ENCODE peak calls at places on chromosome 18, in nine cellular contexts. One of them, this sample, is unnamed.

GRCh38 chr18:63319383-63320040 is at the start of gene BCL2:
- DNase-seq in AG10803: peak
- DNase-seq in breast epithelium: no peak
- DNase-seq in RWPE2: no peak
- DNase-seq in K562: peak
- DNase-seq in ovary: no peak
- DNase-seq in prostate gland: peak
- DNase-seq in CD8-positive, alpha-beta T cell: no peak
- DNase-seq in fibroblast of lung: peak
- DNase-seq in this sample: peak

GRCh38 chr18:24940416-24940815 is 411.6 kb downstream of the ZNF521 start:
- DNase-seq in breast epithelium: no peak
- DNase-seq in K562: no peak
- DNase-seq in AG10803: no peak
- DNase-seq in ovary: no peak
- DNase-seq in fibroblast of lung: no peak
- DNase-seq in CD8-positive, alpha-beta T cell: no peak
- DNase-seq in RWPE2: no peak
- DNase-seq in prostate gland: no peak
- DNase-seq in this sample: no peak

GRCh38 chr18:58392336-58393000 is 236.4 kb downstream of the ALPK2 start:
- DNase-seq in RWPE2: no peak
- DNase-seq in K562: no peak
- DNase-seq in CD8-positive, alpha-beta T cell: no peak
- DNase-seq in ovary: no peak
- DNase-seq in prostate gland: no peak
- DNase-seq in AG10803: peak
- DNase-seq in fibroblast of lung: peak
- DNase-seq in breast epithelium: no peak
- DNase-seq in this sample: peak

GRCh38 chr18:46042571-46043123 is 29.4 kb downstream of the PSTPIP2 start:
- DNase-seq in AG10803: peak
- DNase-seq in CD8-positive, alpha-beta T cell: no peak
- DNase-seq in prostate gland: no peak
- DNase-seq in breast epithelium: no peak
- DNase-seq in K562: no peak
- DNase-seq in RWPE2: no peak
- DNase-seq in fibroblast of lung: peak
- DNase-seq in ovary: no peak
- DNase-seq in this sample: peak

GRCh38 chr18:23587220-23587642 is 925 bp upstream of the NPC1 start:
- DNase-seq in prostate gland: no peak
- DNase-seq in AG10803: no peak
- DNase-seq in RWPE2: no peak
- DNase-seq in K562: no peak
- DNase-seq in breast epithelium: no peak
- DNase-seq in fibroblast of lung: no peak
- DNase-seq in CD8-positive, alpha-beta T cell: no peak
- DNase-seq in ovary: no peak
- DNase-seq in this sample: no peak

GRCh38 chr18:35479911-35480586 is 17.7 kb downstream of the INO80C start:
- DNase-seq in CD8-positive, alpha-beta T cell: no peak
- DNase-seq in fibroblast of lung: no peak
- DNase-seq in K562: no peak
- DNase-seq in RWPE2: no peak
- DNase-seq in prostate gland: no peak
- DNase-seq in AG10803: no peak
- DNase-seq in breast epithelium: no peak
- DNase-seq in ovary: no peak
- DNase-seq in this sample: no peak

GRCh38 chr18:55326134-55326533 is 261.9 kb downstream of the TCF4 start:
- DNase-seq in breast epithelium: no peak
- DNase-seq in CD8-positive, alpha-beta T cell: no peak
- DNase-seq in RWPE2: no peak
- DNase-seq in prostate gland: no peak
- DNase-seq in AG10803: no peak
- DNase-seq in K562: no peak
- DNase-seq in fibroblast of lung: no peak
- DNase-seq in ovary: no peak
- DNase-seq in this sample: no peak

GRCh38 chr18:21669736-21670135 is 34.8 kb downstream of the ABHD3 start:
- DNase-seq in prostate gland: no peak
- DNase-seq in fibroblast of lung: no peak
- DNase-seq in RWPE2: no peak
- DNase-seq in K562: no peak
- DNase-seq in ovary: no peak
- DNase-seq in breast epithelium: no peak
- DNase-seq in AG10803: no peak
- DNase-seq in CD8-positive, alpha-beta T cell: no peak
- DNase-seq in this sample: no peak

GRCh38 chr18:57516068-57516467 is 70.4 kb downstream of the FECH start:
- DNase-seq in fibroblast of lung: no peak
- DNase-seq in K562: no peak
- DNase-seq in breast epithelium: no peak
- DNase-seq in RWPE2: no peak
- DNase-seq in ovary: no peak
- DNase-seq in prostate gland: no peak
- DNase-seq in CD8-positive, alpha-beta T cell: no peak
- DNase-seq in AG10803: no peak
- DNase-seq in this sample: no peak

GRCh38 chr18:50298443-50299284 is 11.2 kb upstream of the CXXC1 start:
- DNase-seq in ovary: no peak
- DNase-seq in RWPE2: no peak
- DNase-seq in K562: no peak
- DNase-seq in fibroblast of lung: no peak
- DNase-seq in AG10803: no peak
- DNase-seq in prostate gland: no peak
- DNase-seq in breast epithelium: no peak
- DNase-seq in CD8-positive, alpha-beta T cell: no peak
- DNase-seq in this sample: no peak

GRCh38 chr18:51275712-51276473 is 78.4 kb upstream of the MEX3C start:
- DNase-seq in ovary: peak
- DNase-seq in K562: peak
- DNase-seq in prostate gland: no peak
- DNase-seq in CD8-positive, alpha-beta T cell: no peak
- DNase-seq in fibroblast of lung: peak
- DNase-seq in AG10803: peak
- DNase-seq in breast epithelium: no peak
- DNase-seq in RWPE2: no peak
- DNase-seq in this sample: peak

GRCh38 chr18:49878567-49878966 is 65.2 kb upstream of the ACAA2 start:
- DNase-seq in prostate gland: no peak
- DNase-seq in breast epithelium: no peak
- DNase-seq in fibroblast of lung: peak
- DNase-seq in CD8-positive, alpha-beta T cell: no peak
- DNase-seq in K562: no peak
- DNase-seq in AG10803: no peak
- DNase-seq in RWPE2: no peak
- DNase-seq in ovary: no peak
- DNase-seq in this sample: peak

GRCh38 chr18:23588836-23589560 is 2.7 kb upstream of the NPC1 start:
- DNase-seq in K562: no peak
- DNase-seq in CD8-positive, alpha-beta T cell: no peak
- DNase-seq in ovary: no peak
- DNase-seq in prostate gland: peak
- DNase-seq in fibroblast of lung: peak
- DNase-seq in breast epithelium: no peak
- DNase-seq in AG10803: peak
- DNase-seq in RWPE2: no peak
- DNase-seq in this sample: peak

GRCh38 chr18:76679259-76679658 is 143.1 kb upstream of the ZNF236 start:
- DNase-seq in breast epithelium: no peak
- DNase-seq in AG10803: no peak
- DNase-seq in ovary: no peak
- DNase-seq in CD8-positive, alpha-beta T cell: no peak
- DNase-seq in K562: no peak
- DNase-seq in RWPE2: no peak
- DNase-seq in prostate gland: no peak
- DNase-seq in fibroblast of lung: no peak
- DNase-seq in this sample: no peak

GRCh38 chr18:70840649-70841048 is 551.8 kb downstream of the SOCS6 start:
- DNase-seq in CD8-positive, alpha-beta T cell: no peak
- DNase-seq in fibroblast of lung: no peak
- DNase-seq in K562: no peak
- DNase-seq in prostate gland: no peak
- DNase-seq in breast epithelium: no peak
- DNase-seq in RWPE2: no peak
- DNase-seq in ovary: no peak
- DNase-seq in AG10803: no peak
- DNase-seq in this sample: no peak

DNA sequence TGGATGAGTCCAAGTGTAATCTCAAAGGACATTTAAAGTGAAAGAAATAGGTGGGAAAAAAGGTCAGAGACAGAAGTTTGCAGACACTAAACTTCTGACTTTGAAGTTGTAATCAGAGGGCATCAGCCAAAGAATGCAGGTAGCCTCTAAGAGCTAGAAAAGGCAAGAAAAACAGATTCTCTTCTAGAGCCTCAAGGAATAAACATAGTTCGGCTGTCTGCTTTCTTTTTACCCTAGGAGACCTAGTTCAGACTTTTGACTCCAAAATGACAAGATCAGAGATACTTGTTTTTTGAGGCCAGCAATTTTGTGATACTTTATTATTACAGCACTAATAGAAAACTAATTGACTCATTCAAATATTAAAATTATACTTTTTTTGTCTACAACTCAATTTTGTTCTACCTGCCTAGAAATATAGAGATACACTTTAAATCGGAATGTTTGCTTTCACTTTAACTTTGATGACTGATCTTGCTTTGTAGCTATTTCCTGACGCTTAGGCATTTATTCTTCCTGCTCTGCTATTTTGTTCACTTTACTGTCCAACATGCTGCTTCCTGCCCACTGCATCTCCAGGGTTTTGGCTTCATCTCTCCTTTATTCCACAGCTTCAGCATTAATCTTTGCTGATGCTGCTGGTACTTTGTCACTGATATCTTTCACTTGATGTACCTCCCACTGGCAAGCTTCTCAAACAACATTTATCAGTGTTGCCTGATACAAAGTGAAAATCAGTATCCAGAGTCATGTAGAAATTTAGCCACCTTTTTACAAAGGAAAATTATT is 272.5 kb downstream of the DSEL start:
- DNase-seq in AG10803: peak
- DNase-seq in ovary: no peak
- DNase-seq in CD8-positive, alpha-beta T cell: no peak
- DNase-seq in RWPE2: no peak
- DNase-seq in fibroblast of lung: peak
- DNase-seq in prostate gland: no peak
- DNase-seq in breast epithelium: no peak
- DNase-seq in K562: no peak
- DNase-seq in this sample: peak
- H3K4me3 ChIP-seq in AG10803: peak
- H3K4me3 ChIP-seq in ovary: no peak
- H3K4me3 ChIP-seq in CD8-positive, alpha-beta T cell: peak
- H3K4me3 ChIP-seq in RWPE2: peak
- H3K4me3 ChIP-seq in fibroblast of lung: peak
- H3K4me3 ChIP-seq in prostate gland: no peak
- H3K4me3 ChIP-seq in breast epithelium: peak
- H3K4me3 ChIP-seq in K562: no peak
- H3K4me3 ChIP-seq in this sample: no peak

GRCh38 chr18:78853341-78853740 is 126.3 kb upstream of the SALL3 start:
- DNase-seq in CD8-positive, alpha-beta T cell: no peak
- DNase-seq in breast epithelium: no peak
- DNase-seq in AG10803: no peak
- DNase-seq in fibroblast of lung: no peak
- DNase-seq in K562: no peak
- DNase-seq in prostate gland: no peak
- DNase-seq in RWPE2: no peak
- DNase-seq in ovary: no peak
- DNase-seq in this sample: no peak

GRCh38 chr18:78855188-78855587 is 124.4 kb upstream of the SALL3 start:
- DNase-seq in prostate gland: no peak
- DNase-seq in fibroblast of lung: no peak
- DNase-seq in breast epithelium: no peak
- DNase-seq in AG10803: no peak
- DNase-seq in RWPE2: no peak
- DNase-seq in CD8-positive, alpha-beta T cell: no peak
- DNase-seq in ovary: no peak
- DNase-seq in K562: no peak
- DNase-seq in this sample: no peak

GRCh38 chr18:78857252-78858150 is 122.1 kb upstream of the SALL3 start:
- DNase-seq in RWPE2: no peak
- DNase-seq in K562: no peak
- DNase-seq in ovary: no peak
- DNase-seq in prostate gland: no peak
- DNase-seq in CD8-positive, alpha-beta T cell: no peak
- DNase-seq in breast epithelium: no peak
- DNase-seq in AG10803: no peak
- DNase-seq in fibroblast of lung: no peak
- DNase-seq in this sample: no peak

GRCh38 chr18:78859686-78860085 is 119.9 kb upstream of the SALL3 start:
- DNase-seq in prostate gland: no peak
- DNase-seq in RWPE2: no peak
- DNase-seq in fibroblast of lung: no peak
- DNase-seq in CD8-positive, alpha-beta T cell: no peak
- DNase-seq in breast epithelium: no peak
- DNase-seq in K562: no peak
- DNase-seq in AG10803: no peak
- DNase-seq in ovary: no peak
- DNase-seq in this sample: no peak

GRCh38 chr18:78856569-78857200 is 122.9 kb upstream of the SALL3 start:
- DNase-seq in CD8-positive, alpha-beta T cell: no peak
- DNase-seq in prostate gland: no peak
- DNase-seq in K562: no peak
- DNase-seq in breast epithelium: no peak
- DNase-seq in ovary: no peak
- DNase-seq in RWPE2: no peak
- DNase-seq in AG10803: no peak
- DNase-seq in fibroblast of lung: no peak
- DNase-seq in this sample: no peak
- TF ChIP-seq CTCF in CD8-positive, alpha-beta T cell: no peak
- TF ChIP-seq CTCF in prostate gland: no peak
- TF ChIP-seq CTCF in K562: no peak
- TF ChIP-seq CTCF in breast epithelium: no peak
- TF ChIP-seq CTCF in ovary: no peak
- TF ChIP-seq CTCF in RWPE2: no peak
- TF ChIP-seq CTCF in AG10803: no peak
- TF ChIP-seq CTCF in fibroblast of lung: no peak
- TF ChIP-seq CTCF in this sample: no peak

DNA sequence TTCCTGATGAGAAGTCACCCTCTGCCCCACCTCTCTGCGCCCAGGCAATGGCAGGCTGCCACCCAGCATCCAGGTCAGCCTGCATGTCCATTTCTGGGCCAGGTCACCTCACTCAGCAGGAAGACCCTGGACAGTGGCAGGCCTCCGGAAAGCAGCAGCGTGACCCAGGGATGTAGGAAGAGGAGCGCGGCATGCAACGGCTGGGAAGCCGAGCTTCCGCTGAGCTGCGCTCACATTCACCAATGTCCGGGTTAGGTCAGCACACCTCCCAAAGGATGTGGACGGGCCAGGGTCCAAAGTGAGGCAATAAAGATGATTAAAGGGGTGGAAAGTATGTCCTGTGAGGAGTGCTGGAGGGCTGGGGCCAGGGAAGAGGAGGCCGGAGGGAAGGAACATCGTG is 174.5 kb downstream of the CTIF start:
- DNase-seq in fibroblast of lung: no peak
- DNase-seq in K562: no peak
- DNase-seq in ovary: no peak
- DNase-seq in breast epithelium: no peak
- DNase-seq in CD8-positive, alpha-beta T cell: no peak
- DNase-seq in AG10803: no peak
- DNase-seq in prostate gland: no peak
- DNase-seq in RWPE2: no peak
- DNase-seq in this sample: peak
- H3K4me3 ChIP-seq in fibroblast of lung: no peak
- H3K4me3 ChIP-seq in K562: no peak
- H3K4me3 ChIP-seq in ovary: no peak
- H3K4me3 ChIP-seq in breast epithelium: no peak
- H3K4me3 ChIP-seq in CD8-positive, alpha-beta T cell: no peak
- H3K4me3 ChIP-seq in AG10803: no peak
- H3K4me3 ChIP-seq in prostate gland: no peak
- H3K4me3 ChIP-seq in RWPE2: no peak
- H3K4me3 ChIP-seq in this sample: no peak

GRCh38 chr18:8706981-8707940 is 1.9 kb downstream of the MTCL1 start:
- DNase-seq in prostate gland: peak
- DNase-seq in K562: no peak
- DNase-seq in fibroblast of lung: peak
- DNase-seq in breast epithelium: no peak
- DNase-seq in AG10803: peak
- DNase-seq in CD8-positive, alpha-beta T cell: no peak
- DNase-seq in RWPE2: no peak
- DNase-seq in ovary: peak
- DNase-seq in this sample: peak
- TF ChIP-seq CTCF in prostate gland: no peak
- TF ChIP-seq CTCF in K562: no peak
- TF ChIP-seq CTCF in fibroblast of lung: no peak
- TF ChIP-seq CTCF in breast epithelium: peak
- TF ChIP-seq CTCF in AG10803: no peak
- TF ChIP-seq CTCF in CD8-positive, alpha-beta T cell: no peak
- TF ChIP-seq CTCF in RWPE2: peak
- TF ChIP-seq CTCF in ovary: no peak
- TF ChIP-seq CTCF in this sample: no peak